ENCODE peak calls at places on chromosome 3, in five cellular contexts. K is activated T-helper 9 cell treated with anti-CD3 and anti-CD28 coated beads, Interleukin-2, amount 50 U/mL, for 16 hours; N is NCI-H446; F is small intestine; P is bronchial epithelial cell. V is an unnamed sample.

GRCh38 chr3:58025824-58026579 is 17.8 kb downstream of the FLNB start:
- DNase-seq in K (no peak), N (peak; percentile 17), F (peak; percentile 40), P (peak; percentile 45), V (no peak)

GRCh38 chr3:142127941-142128658 is 21.2 kb downstream of the TFDP2 start:
- DNase-seq in K (no peak), N (peak; percentile 35), F (no peak), P (no peak), V (no peak)

GRCh38 chr3:127404614-127405598 is 117.1 kb upstream of the PRR20G start:
- DNase-seq in K (no peak), N (no peak), F (no peak), P (no peak), V (no peak)

GRCh38 chr3:123039178-123039577 is 11.6 kb upstream of the SEMA5B start:
- DNase-seq in K (no peak), N (no peak), F (no peak), P (no peak), V (no peak)

GRCh38 chr3:56683122-56683817 is at the start of gene TASOR:
- DNase-seq in K (peak; percentile 85), N (peak; percentile 79), F (peak; percentile 83), P (peak; percentile 28), V (peak; percentile 90)

GRCh38 chr3:158091526-158091925 is 14.7 kb downstream of the SHOX2 start:
- DNase-seq in K (no peak), N (peak; percentile 20), F (no peak), P (peak; percentile 36), V (peak; percentile 51)

GRCh38 chr3:127686512-127686894 is 13.8 kb downstream of the ABTB1 start:
- DNase-seq in K (no peak), N (no peak), F (no peak), P (no peak), V (no peak)

GRCh38 chr3:149455366-149455765 is 19.1 kb upstream of the TM4SF4 start:
- DNase-seq in K (no peak), N (no peak), F (no peak), P (no peak), V (no peak)

GRCh38 chr3:183592820-183593219 is 37.3 kb upstream of the KLHL6 start:
- DNase-seq in K (no peak), N (no peak), F (no peak), P (no peak), V (no peak)

GRCh38 chr3:127431066-127431465 is 143.2 kb upstream of the PRR20G start:
- DNase-seq in K (no peak), N (peak; percentile 73), F (no peak), P (no peak), V (no peak)

GRCh38 chr3:193744048-193744821 is 151.2 kb downstream of the OPA1 start:
- DNase-seq in K (no peak), N (no peak), F (peak; percentile 24), P (peak; percentile 55), V (no peak)

GRCh38 chr3:31815631-31816440 is 165.2 kb downstream of the OSBPL10 start:
- DNase-seq in K (no peak), N (no peak), F (no peak), P (no peak), V (no peak)